ENCODE peak calls at places on chromosomes 11 and 22, in eight cellular contexts. T, G, I, K, J, S, A and O are unnamed samples.

GRCh38 chr11:116690623-116691022 is 82.2 kb downstream of the BUD13 start:
- DNase-seq in S (no peak), T (no peak), K (peak), G (no peak), A (no peak), I (no peak), J (no peak), O (no peak)

GRCh38 chr11:95671768-95672167 is 117.8 kb downstream of the FAM76B start:
- DNase-seq in I (no peak), S (no peak), T (peak), K (no peak), G (no peak), J (no peak), A (peak), O (no peak)

GRCh38 chr11:2943711-2944118 is 14.5 kb upstream of the PHLDA2 start:
- DNase-seq in K (no peak), A (peak), G (no peak), T (no peak), I (no peak), J (no peak), S (peak), O (no peak)

GRCh38 chr11:128467610-128468041 is 119.7 kb downstream of the ETS1 start:
- DNase-seq in K (no peak), T (peak), S (no peak), J (peak), I (no peak), A (peak), G (no peak), O (peak)

GRCh38 chr11:70032943-70033710 is 45.0 kb upstream of the ANO1 start:
- DNase-seq in I (no peak), A (no peak), J (no peak), K (no peak), S (no peak), G (no peak), T (no peak), O (no peak)

GRCh38 chr11:47786373-47786772 is 19.2 kb upstream of the FNBP4 start:
- DNase-seq in A (peak), G (no peak), I (no peak), J (no peak), S (peak), T (no peak), K (no peak), O (peak)

GRCh38 chr11:36022891-36023290 is 79.0 kb downstream of the LDLRAD3 start:
- DNase-seq in A (no peak), J (no peak), S (no peak), I (peak), G (no peak), K (no peak), T (no peak), O (no peak)

GRCh38 chr11:31102875-31103274 is 266.7 kb downstream of the DCDC1 start:
- DNase-seq in A (no peak), K (no peak), I (no peak), G (no peak), S (no peak), J (no peak), T (no peak), O (no peak)

GRCh38 chr22:23065495-23066122 is 4.7 kb upstream of the GNAZ start:
- DNase-seq in T (no peak), J (no peak), A (no peak), K (no peak), S (peak), G (no peak), I (peak), O (no peak)

GRCh38 chr11:133900176-133901105 is 55.1 kb upstream of the SPATA19 start:
- DNase-seq in K (no peak), T (no peak), S (no peak), G (no peak), I (peak), A (no peak), J (no peak), O (no peak)

GRCh38 chr11:120244476-120244875 is 4.5 kb downstream of the POU2F3 start:
- DNase-seq in A (peak), J (no peak), G (no peak), I (no peak), K (no peak), S (no peak), T (no peak), O (peak)

GRCh38 chr11:118979434-118979833 is 7.9 kb downstream of the FOXR1 start:
- DNase-seq in A (no peak), I (no peak), T (no peak), J (no peak), K (no peak), G (no peak), S (no peak), O (no peak)

GRCh38 chr11:13358871-13359270 is 81.3 kb downstream of the BMAL1 start:
- DNase-seq in T (no peak), J (no peak), K (no peak), S (no peak), G (no peak), I (no peak), A (peak), O (no peak)

GRCh38 chr22:31229402-31230140 is 17.5 kb downstream of the LIMK2 start:
- DNase-seq in J (no peak), T (no peak), A (peak), G (no peak), S (peak), I (peak), K (no peak), O (peak)

GRCh38 chr11:73995731-73996130 is 13.1 kb upstream of the UCP2 start:
- DNase-seq in I (no peak), K (no peak), J (no peak), G (no peak), T (no peak), A (no peak), S (no peak), O (no peak)

GRCh38 chr11:35043933-35044332 is 95.0 kb upstream of the CD44 start:
- DNase-seq in J (no peak), I (no peak), A (peak), K (no peak), S (peak), G (no peak), T (no peak), O (peak)

GRCh38 chr11:67436459-67437081 is 912 bp downstream of the PTPRCAP start:
- DNase-seq in I (peak), A (no peak), G (no peak), K (peak), T (no peak), J (no peak), S (no peak), O (peak)

GRCh38 chr11:102191832-102192231 is 81.6 kb downstream of the YAP1 start:
- DNase-seq in J (no peak), A (no peak), S (no peak), K (no peak), G (no peak), I (no peak), T (no peak), O (no peak)

GRCh38 chr22:50640857-50641647 is 13.1 kb upstream of the ARSA start:
- DNase-seq in K (no peak), G (no peak), A (no peak), I (no peak), J (no peak), S (no peak), T (no peak), O (peak)

GRCh38 chr11:22263613-22264012 is 70.7 kb downstream of the ANO5 start:
- DNase-seq in J (no peak), A (no peak), S (no peak), I (no peak), T (no peak), K (no peak), G (no peak), O (no peak)

GRCh38 chr11:29606596-29606995 is 410.2 kb downstream of the KCNA4 start:
- DNase-seq in S (no peak), T (no peak), I (no peak), K (no peak), A (no peak), J (no peak), G (no peak), O (no peak)

GRCh38 chr11:8545698-8546366 is 48.2 kb downstream of the STK33 start:
- DNase-seq in K (no peak), G (no peak), S (no peak), A (no peak), T (no peak), I (no peak), J (no peak), O (no peak)

GRCh38 chr11:121071456-121072236 is 29.4 kb upstream of the TECTA start:
- DNase-seq in A (no peak), S (no peak), I (no peak), K (no peak), T (no peak), G (no peak), J (no peak), O (no peak)

GRCh38 chr22:50713571-50714056 is 24.4 kb upstream of the ACR start:
- DNase-seq in A (no peak), S (peak), G (no peak), J (no peak), K (no peak), I (no peak), T (no peak), O (no peak)

GRCh38 chr22:39960791-39961746 is 872 bp downstream of the TMA7B start:
- DNase-seq in T (peak), K (peak), A (peak), G (no peak), I (no peak), J (no peak), S (no peak), O (peak)

GRCh38 chr11:117417342-117417741 is 89.7 kb downstream of the CEP164 start:
- DNase-seq in J (no peak), K (no peak), S (no peak), A (no peak), T (no peak), I (no peak), G (no peak), O (no peak)

GRCh38 chr22:17501679-17502285 is 61.5 kb upstream of the SLC25A18 start:
- DNase-seq in K (peak), J (peak), T (peak), S (no peak), A (peak), I (peak), G (peak), O (peak)

GRCh38 chr22:37752189-37753061 is 55.3 kb upstream of the GCAT start:
- DNase-seq in T (peak), K (no peak), I (no peak), A (peak), S (no peak), J (peak), G (no peak), O (peak)

GRCh38 chr11:20156876-20157613 is 3.2 kb downstream of the DBX1 start:
- DNase-seq in T (no peak), G (no peak), I (no peak), S (no peak), A (no peak), K (peak), J (no peak), O (no peak)

GRCh38 chr11:94169930-94170329 is 41.3 kb downstream of the PANX1 start:
- DNase-seq in A (no peak), T (no peak), G (no peak), I (no peak), K (no peak), S (no peak), J (no peak), O (no peak)

GRCh38 chr11:56842829-56843794 is 94.6 kb upstream of the OR9G4 start:
- DNase-seq in J (peak), G (no peak), A (no peak), S (no peak), T (no peak), K (no peak), I (no peak), O (no peak)

GRCh38 chr11:118084247-118084646 is 2.5 kb downstream of the SMIM35 start:
- DNase-seq in I (no peak), A (peak), K (no peak), T (no peak), S (no peak), G (no peak), J (no peak), O (peak)

GRCh38 chr11:11787305-11788066 is 54.3 kb upstream of the USP47 start:
- DNase-seq in J (peak), S (peak), G (peak), T (peak), I (peak), A (peak), K (peak), O (peak)

GRCh38 chr11:2928605-2929510 is at the start of gene PHLDA2:
- DNase-seq in S (peak), I (peak), G (peak), T (no peak), K (peak), A (peak), J (peak), O (peak)

GRCh38 chr22:22465782-22466181 is 42.8 kb downstream of the ZNF280B start:
- DNase-seq in A (peak), J (no peak), I (no peak), T (no peak), S (no peak), G (no peak), K (no peak), O (peak)

GRCh38 chr11:131897247-131897646 is 526.8 kb downstream of the NTM start:
- DNase-seq in J (no peak), S (no peak), A (no peak), T (no peak), I (no peak), K (no peak), G (no peak), O (no peak)

GRCh38 chr11:114027396-114027795 is 32.1 kb upstream of the ZBTB16 start:
- DNase-seq in K (no peak), J (no peak), G (no peak), A (no peak), T (no peak), S (peak), I (no peak), O (no peak)

GRCh38 chr11:114025329-114025907 is 34.1 kb upstream of the ZBTB16 start:
- DNase-seq in K (no peak), G (no peak), I (no peak), J (no peak), T (no peak), S (no peak), A (no peak), O (peak)

GRCh38 chr11:114027941-114028340 is 31.6 kb upstream of the ZBTB16 start:
- DNase-seq in T (no peak), S (no peak), I (no peak), G (no peak), J (no peak), A (peak), K (no peak), O (peak)

GRCh38 chr11:114031599-114032320 is 27.8 kb upstream of the ZBTB16 start:
- DNase-seq in K (no peak), T (no peak), J (no peak), G (no peak), S (no peak), A (no peak), I (no peak), O (no peak)

GRCh38 chr11:114026355-114026754 is 33.2 kb upstream of the ZBTB16 start:
- DNase-seq in G (no peak), I (no peak), T (no peak), J (no peak), S (no peak), K (no peak), A (peak), O (peak)
- TF ChIP-seq CTCF in G (no peak), I (peak), T (peak), J (no peak), S (no peak), K (no peak), A (peak), O (peak)

GRCh38 chr11:39724404-39724803 is 1735.0 kb downstream of the LRRC4C start:
- DNase-seq in J (no peak), S (no peak), K (no peak), A (no peak), T (no peak), I (no peak), G (no peak), O (no peak)
- TF ChIP-seq CTCF in J (no peak), S (no peak), K (no peak), A (no peak), T (no peak), I (peak), G (peak), O (no peak)

GRCh38 chr11:32586576-32587190 is 3.1 kb downstream of the EIF3M start:
- DNase-seq in A (peak), I (peak), K (no peak), S (no peak), T (no peak), G (no peak), J (peak), O (peak)
- TF ChIP-seq CTCF in A (peak), I (no peak), K (peak), S (no peak), T (peak), G (peak), J (no peak), O (peak)

GRCh38 chr22:44357296-44357961 is 44.7 kb upstream of the SHISAL1 start:
- DNase-seq in S (no peak), A (no peak), T (no peak), I (peak), J (no peak), G (no peak), K (no peak), O (no peak)
- TF ChIP-seq CTCF in S (no peak), A (no peak), T (peak), I (peak), J (no peak), G (no peak), K (no peak), O (peak)

GRCh38 chr11:61549662-61550568 is 31.0 kb downstream of the SYT7 start:
- DNase-seq in G (no peak), I (no peak), S (no peak), J (no peak), K (no peak), A (no peak), T (no peak), O (no peak)

GRCh38 chr11:61550665-61551227 is 30.1 kb downstream of the SYT7 start:
- DNase-seq in G (no peak), A (no peak), S (no peak), T (no peak), K (no peak), I (no peak), J (no peak), O (no peak)

GRCh38 chr11:61551630-61552029 is 29.2 kb downstream of the SYT7 start:
- DNase-seq in J (peak), G (no peak), A (peak), S (peak), I (no peak), K (no peak), T (no peak), O (peak)

GRCh38 chr11:61547246-61547645 is 33.6 kb downstream of the SYT7 start:
- DNase-seq in J (no peak), S (no peak), K (no peak), I (no peak), T (no peak), A (no peak), G (no peak), O (no peak)

GRCh38 chr11:61549177-61549576 is 31.7 kb downstream of the SYT7 start:
- DNase-seq in A (no peak), I (no peak), G (no peak), T (no peak), J (no peak), S (no peak), K (no peak), O (peak)
- TF ChIP-seq CTCF in A (no peak), I (no peak), G (no peak), T (no peak), J (no peak), S (no peak), K (no peak), O (no peak)

GRCh38 chr22:49492308-49492707 is 335.4 kb downstream of the BRD1 start:
- DNase-seq in J (no peak), T (no peak), S (no peak), A (no peak), G (no peak), K (no peak), I (no peak), O (no peak)

GRCh38 chr22:49491726-49492125 is 335.9 kb downstream of the BRD1 start:
- DNase-seq in J (no peak), G (no peak), S (no peak), K (no peak), A (no peak), T (no peak), I (no peak), O (no peak)

GRCh38 chr22:49497266-49497665 is 330.4 kb downstream of the BRD1 start:
- DNase-seq in A (no peak), G (no peak), J (no peak), I (no peak), K (no peak), T (no peak), S (no peak), O (no peak)

GRCh38 chr22:49492756-49493251 is 334.9 kb downstream of the BRD1 start:
- DNase-seq in I (no peak), S (no peak), J (no peak), T (no peak), A (no peak), G (no peak), K (no peak), O (no peak)

GRCh38 chr22:49494555-49494954 is 333.1 kb downstream of the BRD1 start:
- DNase-seq in I (no peak), T (no peak), K (no peak), J (no peak), G (no peak), A (no peak), S (no peak), O (no peak)
- TF ChIP-seq CTCF in I (no peak), T (no peak), K (no peak), J (no peak), G (no peak), A (no peak), S (no peak), O (no peak)

GRCh38 chr11:63901660-63902059 is 15.3 kb downstream of the RCOR2 start:
- DNase-seq in G (no peak), A (peak), S (no peak), J (no peak), T (no peak), K (no peak), I (peak), O (peak)
- TF ChIP-seq CTCF in G (no peak), A (peak), S (peak), J (peak), T (peak), K (no peak), I (peak), O (peak)